ENCODE peak calls at places on chromosomes 7 and 10, in five cellular contexts. N, V, F, M and T are unnamed samples.

GRCh38 chr7:2723138-2723850 is 35.3 kb downstream of the AMZ1 start:
- DNase-seq in N (no peak), F (peak), V (peak), M (no peak), T (no peak)

GRCh38 chr10:128125416-128125943 is 743 bp downstream of the MKI67 start:
- DNase-seq in N (no peak), F (no peak), M (no peak), V (no peak), T (no peak)

GRCh38 chr10:56881218-56881617 is 520.2 kb upstream of the ZWINT start:
- DNase-seq in V (no peak), N (no peak), F (no peak), M (no peak), T (no peak)

GRCh38 chr7:108222236-108222892 is 92.2 kb upstream of the LAMB4 start:
- DNase-seq in N (no peak), F (no peak), V (no peak), M (no peak), T (no peak)

GRCh38 chr10:110868981-110869380 is 2.7 kb upstream of the PDCD4 start:
- DNase-seq in N (no peak), V (no peak), M (no peak), F (no peak), T (no peak)

GRCh38 chr7:53877688-53878087 is 664.5 kb upstream of the VSTM2A start:
- DNase-seq in F (no peak), M (no peak), N (no peak), V (no peak), T (no peak)

GRCh38 chr10:15196335-15196834 is 27.9 kb upstream of the NMT2 start:
- DNase-seq in V (no peak), F (no peak), N (no peak), M (no peak), T (no peak)

GRCh38 chr7:140617081-140617480 is 23.5 kb downstream of the DENND2A start:
- DNase-seq in V (no peak), N (no peak), F (no peak), M (no peak), T (no peak)

GRCh38 chr7:107544848-107545591 is 18.7 kb downstream of the COG5 start:
- DNase-seq in V (no peak), M (no peak), N (no peak), F (no peak), T (no peak)

GRCh38 chr10:27742926-27743735 is 2.5 kb downstream of the MKX start:
- DNase-seq in M (no peak), F (peak), V (peak), N (no peak), T (no peak)

GRCh38 chr10:98420786-98421185 is 5.8 kb upstream of the PYROXD2 start:
- DNase-seq in M (no peak), F (no peak), V (no peak), N (no peak), T (no peak)

GRCh38 chr7:93923946-93924345 is 2.4 kb downstream of the GNG11 start:
- DNase-seq in V (no peak), M (no peak), F (no peak), N (no peak), T (no peak)

GRCh38 chr7:156680281-156680680 is 39.7 kb downstream of the RNF32 start:
- DNase-seq in F (no peak), M (no peak), V (no peak), N (no peak), T (no peak)

GRCh38 chr7:88169717-88170320 is 50.0 kb downstream of the SRI start:
- DNase-seq in F (no peak), N (no peak), M (peak), V (no peak), T (no peak)

GRCh38 chr10:71847418-71847817 is 3.6 kb downstream of the PSAP start:
- DNase-seq in N (no peak), M (no peak), V (no peak), F (no peak), T (no peak)

GRCh38 chr10:33032354-33033254 is 74.6 kb upstream of the ITGB1 start:
- DNase-seq in N (no peak), F (no peak), V (no peak), M (no peak), T (no peak)

GRCh38 chr7:27196287-27196739 is 3.6 kb downstream of the HOXA13 start:
- DNase-seq in M (peak), F (peak), V (peak), N (peak), T (peak)